ENCODE peak calls at places on chromosome 17, in five cellular contexts. E, T, F, K and O are unnamed samples. For H3K36me3 and H3K4me1, the result is how much of the 10 kb centered on the place peaks cover.

GRCh38 chr17:38443356-38444026 is 15.2 kb downstream of the ARHGAP23 start:
- DNase-seq in F (no peak), T (no peak), K (no peak), E (no peak), O (no peak)

GRCh38 chr17:50903604-50904521 is 37.7 kb upstream of the TOB1 start:
- DNase-seq in K (no peak), E (no peak), F (no peak), T (no peak), O (no peak)

GRCh38 chr17:37490638-37491614 is 1.2 kb downstream of the DUSP14 start:
- DNase-seq in K (peak), F (no peak), E (no peak), T (peak), O (no peak)

GRCh38 chr17:17018021-17018441 is 24.2 kb upstream of the MPRIP start:
- DNase-seq in T (no peak), E (no peak), K (peak), F (no peak), O (no peak)

GRCh38 chr17:40827746-40828453 is 5.5 kb upstream of the KRT10 start:
- DNase-seq in E (no peak), F (no peak), T (peak), K (no peak), O (no peak)

GRCh38 chr17:45266372-45266926 is 4.6 kb upstream of the SPATA32 start:
- DNase-seq in T (no peak), F (no peak), E (no peak), K (no peak), O (no peak)

GRCh38 chr17:27247071-27247957 is 46.6 kb upstream of the WSB1 start:
- DNase-seq in T (no peak), F (no peak), K (peak), E (peak), O (no peak)

GRCh38 chr17:8726951-8727555 is 17.6 kb downstream of the CCDC42 start:
- DNase-seq in E (no peak), K (no peak), F (peak), T (no peak), O (no peak)

GRCh38 chr17:38926290-38927070 is 1.1 kb downstream of the LASP1NB start:
- DNase-seq in E (peak), T (no peak), K (no peak), F (no peak), O (no peak)

GRCh38 chr17:43940630-43941029 is 1.6 kb downstream of the PPY start:
- DNase-seq in E (no peak), T (peak), F (no peak), K (peak), O (no peak)

GRCh38 chr17:29572691-29573557 is 4.4 kb downstream of the TP53I13 start:
- DNase-seq in K (peak), F (peak), T (no peak), E (no peak), O (no peak)

GRCh38 chr17:19766421-19767270 is 18.5 kb upstream of the ALDH3A1 start:
- DNase-seq in F (no peak), K (peak), T (peak), E (peak), O (peak)

GRCh38 chr17:69725125-69725524 is 310.6 kb downstream of the MAP2K6 start:
- DNase-seq in F (no peak), K (no peak), T (no peak), E (no peak), O (no peak)

GRCh38 chr17:32259596-32259995 is 6.0 kb upstream of the RHBDL3 start:
- DNase-seq in K (no peak), T (no peak), F (no peak), E (no peak), O (no peak)

GRCh38 chr17:39486242-39486641 is 25.0 kb downstream of the CDK12 start:
- DNase-seq in F (no peak), K (no peak), T (no peak), E (no peak), O (no peak)

GRCh38 chr17:74798239-74798707 is 22.1 kb upstream of the NAT9 start:
- DNase-seq in E (no peak), K (no peak), F (no peak), T (no peak), O (no peak)

GRCh38 chr17:74799097-74799496 is 23.0 kb upstream of the NAT9 start:
- DNase-seq in F (no peak), E (no peak), K (no peak), T (no peak), O (no peak)

GRCh38 chr17:74797824-74798223 is 21.7 kb upstream of the NAT9 start:
- DNase-seq in E (no peak), T (no peak), F (no peak), K (no peak), O (no peak)

GRCh38 chr17:74795327-74796020 is 19.3 kb upstream of the NAT9 start:
- DNase-seq in K (no peak), E (no peak), F (no peak), T (no peak), O (no peak)

DNA sequence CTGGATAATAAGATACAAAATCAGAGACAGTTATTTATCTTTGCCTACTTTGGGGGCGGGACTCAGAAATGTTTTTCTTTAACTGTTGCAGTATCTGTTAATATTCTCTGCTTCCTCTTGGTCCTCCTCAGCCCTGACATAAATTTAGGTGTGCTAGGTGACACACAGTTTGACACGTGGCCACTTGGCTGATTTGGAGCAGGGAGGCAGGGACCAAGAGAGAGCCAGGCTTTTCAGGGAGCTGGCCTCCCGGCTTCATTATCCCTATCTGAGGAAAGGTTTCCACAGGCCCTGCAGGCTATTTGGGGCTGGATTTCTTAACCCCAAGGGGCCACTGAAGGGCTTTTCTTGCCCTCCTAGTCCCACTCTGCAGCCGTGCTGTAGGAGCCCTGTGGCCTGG is 20.1 kb upstream of the NAT9 start:
- DNase-seq in E (no peak), F (no peak), T (no peak), K (no peak), O (no peak)
- H3K36me3 ChIP-seq in E (under half), F (half or more), T (under half), K (half or more), O (under half)

DNA sequence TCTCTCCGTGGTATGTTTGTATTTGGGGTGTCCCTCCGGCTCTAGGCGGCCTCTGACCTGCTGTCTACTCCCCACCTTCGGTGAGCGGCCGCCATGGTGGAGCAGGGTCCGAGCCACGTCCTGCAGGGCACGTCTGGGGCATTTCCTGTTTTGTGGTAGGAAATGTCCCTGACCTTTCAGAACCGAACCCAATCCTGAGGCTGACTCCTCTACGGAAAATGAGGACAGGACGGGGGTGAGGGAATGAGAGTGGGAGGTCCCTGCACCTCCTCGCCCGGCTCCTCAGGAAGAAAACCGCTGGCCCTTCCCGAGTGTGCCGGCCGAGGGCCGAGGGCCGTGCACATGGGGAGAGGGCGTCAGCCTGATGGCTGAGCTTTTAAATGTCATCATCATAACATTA is 45.8 kb downstream of the WDR45B start:
- DNase-seq in F (no peak), E (no peak), K (no peak), T (no peak), O (no peak)
- H3K4me1 ChIP-seq in F (under half), E (under half), K (under half), T (under half), O (under half)

DNA sequence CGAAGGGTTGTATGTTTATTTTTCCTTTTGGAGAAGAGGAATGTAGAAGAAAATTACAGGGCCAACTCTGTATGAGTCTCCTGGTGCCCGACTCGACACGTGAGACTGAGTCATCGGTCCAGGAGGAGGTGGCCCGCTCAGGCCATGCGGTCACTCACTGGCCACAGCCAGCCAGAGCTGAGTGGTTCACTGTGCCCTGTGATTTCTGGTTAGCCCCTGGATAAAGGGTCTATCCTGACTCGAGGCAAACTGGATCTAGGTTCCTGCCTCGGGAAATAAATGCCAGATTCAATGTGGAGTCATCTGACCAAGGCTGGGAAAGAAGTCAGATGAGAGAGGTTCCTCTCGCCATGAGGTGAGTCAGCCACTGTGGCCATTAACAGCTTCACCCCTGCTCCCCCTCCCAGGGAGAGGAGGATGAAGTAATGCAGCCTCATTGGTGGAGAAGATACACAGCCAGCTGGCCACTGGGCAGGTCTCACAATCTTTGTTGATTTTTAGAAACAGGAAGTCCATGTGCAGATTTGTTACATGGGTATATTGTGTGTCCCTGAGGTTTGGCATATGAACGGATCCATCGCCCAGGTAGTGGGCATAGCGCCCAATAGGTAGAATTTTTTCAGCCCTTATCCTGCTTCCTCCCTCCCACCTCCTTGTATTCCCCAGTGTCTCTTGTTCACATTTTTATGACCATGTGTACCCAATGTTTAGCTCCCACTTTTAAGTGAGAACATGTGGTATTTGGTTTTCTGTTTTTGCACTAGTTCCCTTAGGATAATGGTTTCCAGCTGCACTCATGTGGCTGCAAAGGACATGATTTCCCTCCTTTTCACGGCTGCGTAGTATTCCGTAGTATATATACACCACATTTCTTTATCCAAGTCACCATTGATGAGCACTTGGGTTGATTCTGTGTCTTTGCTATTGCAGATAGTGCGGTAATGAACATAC is 21.7 kb upstream of the USP36 start:
- DNase-seq in E (peak), T (peak), F (peak), K (peak), O (no peak)
- H3K36me3 ChIP-seq in E (under half), T (under half), F (under half), K (under half), O (under half)

GRCh38 chr17:2086306-2086705 is 31.4 kb downstream of the HIC1 start:
- DNase-seq in E (no peak), T (no peak), K (no peak), F (no peak), O (no peak)
- H3K4me1 ChIP-seq in E (half or more), T (under half), K (half or more), F (half or more), O (half or more)

GRCh38 chr17:57505841-57506240 is 239.3 kb downstream of the CCDC182 start:
- DNase-seq in F (no peak), T (no peak), E (no peak), K (no peak), O (no peak)
- H3K36me3 ChIP-seq in F (under half), T (under half), E (under half), K (under half), O (under half)

GRCh38 chr17:7213895-7214299 is 5.7 kb downstream of the DLG4 start:
- DNase-seq in F (no peak), K (peak), T (peak), E (no peak), O (no peak)

GRCh38 chr17:7214300-7215135 is 5.1 kb downstream of the DLG4 start:
- DNase-seq in T (peak), E (peak), F (peak), K (peak), O (no peak)

GRCh38 chr17:7216242-7217112 is 3.2 kb downstream of the DLG4 start:
- DNase-seq in K (peak), T (no peak), F (no peak), E (no peak), O (no peak)

GRCh38 chr17:7215652-7216139 is 3.9 kb downstream of the DLG4 start:
- DNase-seq in T (no peak), F (no peak), K (peak), E (no peak), O (no peak)

DNA sequence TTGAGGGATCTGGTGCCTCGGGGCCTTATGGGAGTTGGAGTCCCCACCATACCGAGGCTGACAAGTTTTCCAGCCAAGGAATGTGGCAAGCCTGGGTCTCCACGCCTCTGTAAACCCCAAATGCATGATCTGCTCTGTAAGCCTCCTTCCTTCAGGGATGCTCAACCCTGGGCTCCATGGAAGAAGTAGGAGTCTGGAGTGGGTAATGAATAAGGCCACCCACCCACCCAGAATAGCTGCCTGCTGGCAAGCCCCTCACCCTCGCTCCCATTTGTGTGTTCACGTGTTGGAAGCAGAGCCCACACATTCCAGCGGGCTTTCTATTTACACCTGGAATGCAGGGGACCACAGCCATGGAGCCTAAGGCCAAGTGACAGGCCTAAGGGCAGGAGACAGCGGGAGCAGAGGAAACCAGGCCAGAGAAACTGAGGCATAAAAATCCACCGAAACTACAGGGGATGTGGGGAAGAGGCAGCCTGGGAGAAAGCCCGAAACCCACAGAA is 4.4 kb downstream of the DLG4 start:
- DNase-seq in K (no peak), T (no peak), F (no peak), E (peak), O (peak)
- H3K4me1 ChIP-seq in K (under half), T (under half), F (half or more), E (half or more), O (half or more)

GRCh38 chr17:31100840-31101239 is 6.1 kb downstream of the NF1 start:
- DNase-seq in K (no peak), T (no peak), E (no peak), F (no peak), O (no peak)

GRCh38 chr17:31111183-31111582 is 16.4 kb downstream of the NF1 start:
- DNase-seq in K (no peak), F (no peak), T (no peak), E (no peak), O (no peak)

GRCh38 chr17:31105991-31106390 is 11.2 kb downstream of the NF1 start:
- DNase-seq in K (no peak), T (no peak), F (no peak), E (no peak), O (no peak)
- H3K36me3 ChIP-seq in K (under half), T (under half), F (under half), E (under half), O (under half)

DNA sequence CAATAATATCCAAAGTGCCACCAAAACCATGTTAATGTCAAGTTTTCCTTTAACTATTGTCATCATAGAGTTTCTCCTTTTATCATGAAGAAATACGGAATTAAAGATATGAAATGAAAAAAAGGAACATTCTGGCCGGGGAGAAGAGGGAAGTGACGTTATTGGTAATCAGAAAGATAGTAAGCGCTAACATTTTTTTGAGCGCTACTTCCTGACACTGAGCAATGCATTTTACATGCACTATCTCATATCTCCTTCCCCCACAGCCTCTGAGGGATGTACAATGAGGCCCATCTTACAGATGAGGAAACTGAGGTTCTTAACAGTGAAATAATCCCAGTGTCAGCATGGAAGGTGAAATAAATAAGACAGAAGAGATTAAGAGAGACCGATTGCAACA is 410.9 kb downstream of the SOX9 start:
- DNase-seq in F (no peak), T (no peak), E (no peak), K (no peak), O (no peak)
- H3K4me1 ChIP-seq in F (under half), T (under half), E (under half), K (under half), O (under half)